ENCODE peak calls at places on chromosome 13, in four cellular contexts. One of them, this sample, is unnamed.

GRCh38 chr13:20360041-20360491 is 127.9 kb upstream of the GJB6 start:
- DNase-seq in HFF-Myc: no peak
- DNase-seq in WTC11: no peak
- DNase-seq in gastrocnemius medialis: no peak
- DNase-seq in this sample: no peak

GRCh38 chr13:21289475-21289874 is 113.0 kb downstream of the MRPL57 start:
- DNase-seq in HFF-Myc: no peak
- DNase-seq in WTC11: no peak
- DNase-seq in gastrocnemius medialis: no peak
- DNase-seq in this sample: no peak

GRCh38 chr13:84086847-84087162 is 204.5 kb upstream of the SLITRK1 start:
- DNase-seq in HFF-Myc: no peak
- DNase-seq in WTC11: no peak
- DNase-seq in gastrocnemius medialis: no peak
- DNase-seq in this sample: no peak

GRCh38 chr13:80430561-80430960 is 89.6 kb upstream of the SPRY2 start:
- DNase-seq in HFF-Myc: no peak
- DNase-seq in WTC11: no peak
- DNase-seq in gastrocnemius medialis: no peak
- DNase-seq in this sample: no peak

GRCh38 chr13:41767801-41768200 is 193.1 kb downstream of the VWA8 start:
- DNase-seq in HFF-Myc: no peak
- DNase-seq in WTC11: no peak
- DNase-seq in gastrocnemius medialis: no peak
- DNase-seq in this sample: no peak

GRCh38 chr13:96091164-96091931 is 1.4 kb downstream of the HS6ST3 start:
- DNase-seq in HFF-Myc: no peak
- DNase-seq in WTC11: peak
- DNase-seq in gastrocnemius medialis: peak
- DNase-seq in this sample: peak

GRCh38 chr13:54185785-54186184 is 1157.2 kb downstream of the OLFM4 start:
- DNase-seq in HFF-Myc: no peak
- DNase-seq in WTC11: peak
- DNase-seq in gastrocnemius medialis: no peak
- DNase-seq in this sample: peak

GRCh38 chr13:111202745-111203144 is 87.6 kb downstream of the ARHGEF7 start:
- DNase-seq in HFF-Myc: peak
- DNase-seq in WTC11: no peak
- DNase-seq in gastrocnemius medialis: no peak
- DNase-seq in this sample: no peak

GRCh38 chr13:40236566-40237168 is 429.8 kb downstream of the FOXO1 start:
- DNase-seq in HFF-Myc: no peak
- DNase-seq in WTC11: no peak
- DNase-seq in gastrocnemius medialis: peak
- DNase-seq in this sample: no peak

GRCh38 chr13:24866488-24866887 is 102.5 kb downstream of the RNF17 start:
- DNase-seq in HFF-Myc: no peak
- DNase-seq in WTC11: no peak
- DNase-seq in gastrocnemius medialis: no peak
- DNase-seq in this sample: no peak
- TF ChIP-seq CTCF in HFF-Myc: no peak
- TF ChIP-seq CTCF in WTC11: no peak
- TF ChIP-seq CTCF in gastrocnemius medialis: no peak
- TF ChIP-seq CTCF in this sample: peak

GRCh38 chr13:113083402-113084061 is 22.1 kb upstream of the F7 start:
- DNase-seq in HFF-Myc: no peak
- DNase-seq in WTC11: no peak
- DNase-seq in gastrocnemius medialis: peak
- DNase-seq in this sample: no peak

GRCh38 chr13:113086031-113086750 is 19.4 kb upstream of the F7 start:
- DNase-seq in HFF-Myc: no peak
- DNase-seq in WTC11: peak
- DNase-seq in gastrocnemius medialis: no peak
- DNase-seq in this sample: no peak

GRCh38 chr13:113084943-113085540 is 20.5 kb upstream of the F7 start:
- DNase-seq in HFF-Myc: no peak
- DNase-seq in WTC11: no peak
- DNase-seq in gastrocnemius medialis: no peak
- DNase-seq in this sample: no peak

GRCh38 chr13:113083022-113083373 is 22.6 kb upstream of the F7 start:
- DNase-seq in HFF-Myc: no peak
- DNase-seq in WTC11: no peak
- DNase-seq in gastrocnemius medialis: no peak
- DNase-seq in this sample: no peak

GRCh38 chr13:113084094-113084942 is 21.3 kb upstream of the F7 start:
- DNase-seq in HFF-Myc: no peak
- DNase-seq in WTC11: no peak
- DNase-seq in gastrocnemius medialis: no peak
- DNase-seq in this sample: no peak
- TF ChIP-seq CTCF in HFF-Myc: peak
- TF ChIP-seq CTCF in WTC11: no peak
- TF ChIP-seq CTCF in gastrocnemius medialis: no peak
- TF ChIP-seq CTCF in this sample: peak

DNA sequence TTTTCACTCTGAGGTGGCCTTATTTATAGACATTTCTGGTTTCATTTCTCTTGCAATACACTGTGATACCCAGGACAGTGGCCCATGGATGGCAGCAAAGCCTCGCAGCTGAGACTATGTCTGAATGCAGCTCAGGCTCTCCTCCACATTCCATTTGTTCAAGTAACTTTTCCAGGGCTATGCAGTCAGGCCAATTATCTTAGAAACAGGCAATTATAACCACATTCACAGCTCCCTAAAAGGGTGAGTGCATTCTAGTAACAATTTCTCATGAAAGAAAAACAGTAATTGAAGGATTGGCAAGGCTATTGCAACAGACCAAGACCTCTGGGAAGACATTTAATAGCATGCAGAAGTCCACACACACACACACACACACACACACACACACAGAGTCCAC is 264.0 kb downstream of the TBC1D4 start:
- DNase-seq in HFF-Myc: no peak
- DNase-seq in WTC11: no peak
- DNase-seq in gastrocnemius medialis: no peak
- DNase-seq in this sample: no peak
- TF ChIP-seq CTCF in HFF-Myc: no peak
- TF ChIP-seq CTCF in WTC11: no peak
- TF ChIP-seq CTCF in gastrocnemius medialis: no peak
- TF ChIP-seq CTCF in this sample: no peak

GRCh38 chr13:114043421-114044053 is 69.7 kb upstream of the C13orf46 start:
- DNase-seq in HFF-Myc: peak
- DNase-seq in WTC11: no peak
- DNase-seq in gastrocnemius medialis: peak
- DNase-seq in this sample: peak
- TF ChIP-seq CTCF in HFF-Myc: no peak
- TF ChIP-seq CTCF in WTC11: no peak
- TF ChIP-seq CTCF in gastrocnemius medialis: peak
- TF ChIP-seq CTCF in this sample: no peak

GRCh38 chr13:36567485-36567884 is 106.3 kb upstream of the SERTM1 start:
- DNase-seq in HFF-Myc: no peak
- DNase-seq in WTC11: no peak
- DNase-seq in gastrocnemius medialis: no peak
- DNase-seq in this sample: no peak

GRCh38 chr13:36571444-36571843 is 102.4 kb upstream of the SERTM1 start:
- DNase-seq in HFF-Myc: no peak
- DNase-seq in WTC11: no peak
- DNase-seq in gastrocnemius medialis: no peak
- DNase-seq in this sample: no peak
- TF ChIP-seq CTCF in HFF-Myc: no peak
- TF ChIP-seq CTCF in WTC11: no peak
- TF ChIP-seq CTCF in gastrocnemius medialis: no peak
- TF ChIP-seq CTCF in this sample: no peak

GRCh38 chr13:91347996-91348905 is 764 bp downstream of the MIR17HG start:
- DNase-seq in HFF-Myc: no peak
- DNase-seq in WTC11: peak
- DNase-seq in gastrocnemius medialis: peak
- DNase-seq in this sample: peak
- TF ChIP-seq CTCF in HFF-Myc: no peak
- TF ChIP-seq CTCF in WTC11: no peak
- TF ChIP-seq CTCF in gastrocnemius medialis: no peak
- TF ChIP-seq CTCF in this sample: no peak

DNA sequence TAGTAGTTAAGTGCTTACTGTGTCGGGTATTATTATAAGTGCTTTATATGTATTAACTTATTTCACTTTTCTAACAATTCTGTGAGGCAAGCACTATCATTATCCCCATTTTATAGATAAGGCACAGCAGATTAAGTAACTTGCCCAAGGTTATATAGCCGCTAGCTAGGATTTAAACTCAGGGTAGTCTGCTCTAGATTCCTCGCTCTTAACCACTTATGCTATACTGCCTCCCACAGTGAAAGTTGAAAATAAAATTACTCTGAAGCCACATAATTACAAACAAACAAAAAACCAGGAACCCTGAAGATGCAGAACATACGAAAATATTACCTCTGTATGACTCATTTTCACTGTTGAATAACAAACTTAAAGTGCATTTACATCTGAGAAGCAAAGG is 3.9 kb downstream of the TEX30 start:
- DNase-seq in HFF-Myc: no peak
- DNase-seq in WTC11: no peak
- DNase-seq in gastrocnemius medialis: no peak
- DNase-seq in this sample: no peak
- TF ChIP-seq CTCF in HFF-Myc: no peak
- TF ChIP-seq CTCF in WTC11: no peak
- TF ChIP-seq CTCF in gastrocnemius medialis: no peak
- TF ChIP-seq CTCF in this sample: no peak

This sample was measured in endothelial cell.